ENCODE peak calls at places on chromosome 18, in seven cellular contexts. B is A549, T is right cardiac atrium, W is breast epithelium, A is GM23248, I is GM12878, Z is Peyer's patch. V is an unnamed sample. For H3K4me1, the result is how much of the 10 kb centered on the place peaks cover.

GRCh38 chr18:70931942-70932814 is 643.3 kb downstream of the SOCS6 start:
- DNase-seq in B (peak), T (peak), W (no peak), A (peak), I (no peak), Z (no peak), V (no peak)

GRCh38 chr18:12092398-12093229 is 1.0 kb upstream of the ANKRD62 start:
- DNase-seq in B (peak), T (peak), W (no peak), A (no peak), I (peak), Z (no peak), V (peak)

GRCh38 chr18:5455644-5456043 is 88.2 kb downstream of the EPB41L3 start:
- DNase-seq in B (no peak), T (no peak), W (no peak), A (no peak), I (no peak), Z (no peak), V (no peak)

GRCh38 chr18:27652480-27653121 is 467.5 kb upstream of the CHST9 start:
- DNase-seq in B (no peak), T (no peak), W (no peak), A (no peak), I (peak), Z (no peak), V (no peak)

GRCh38 chr18:76487076-76487475 is 8.0 kb downstream of the ZNF516 start:
- DNase-seq in B (no peak), T (no peak), W (no peak), A (no peak), I (no peak), Z (no peak), V (no peak)

GRCh38 chr18:34942975-34943374 is 98.2 kb upstream of the MAPRE2 start:
- DNase-seq in B (peak), T (no peak), W (no peak), A (no peak), I (no peak), Z (no peak), V (no peak)

GRCh38 chr18:79353238-79353637 is 42.5 kb upstream of the NFATC1 start:
- DNase-seq in B (no peak), T (no peak), W (no peak), A (no peak), I (no peak), Z (no peak), V (no peak)

GRCh38 chr18:36075862-36076587 is 8.7 kb upstream of the RPRD1A start:
- DNase-seq in B (peak), T (no peak), W (no peak), A (peak), I (peak), Z (no peak), V (no peak)

GRCh38 chr18:5556317-5556974 is 12.6 kb upstream of the EPB41L3 start:
- DNase-seq in B (no peak), T (peak), W (no peak), A (peak), I (no peak), Z (no peak), V (no peak)

GRCh38 chr18:3037423-3037915 is 24.5 kb upstream of the LPIN2 start:
- DNase-seq in B (peak), T (no peak), W (no peak), A (peak), I (peak), Z (peak), V (no peak)
- H3K27ac ChIP-seq in B (peak), T (no peak), W (peak), A (peak), I (peak), Z (no peak), V (peak)

GRCh38 chr18:75204978-75205759 is 3.8 kb downstream of the PTGR3 start:
- DNase-seq in B (no peak), T (peak), W (no peak), A (no peak), I (no peak), Z (no peak), V (no peak)

GRCh38 chr18:75207298-75208054 is 1.5 kb downstream of the PTGR3 start:
- DNase-seq in B (no peak), T (no peak), W (no peak), A (peak), I (no peak), Z (no peak), V (no peak)

GRCh38 chr18:75204262-75204977 is 4.5 kb downstream of the PTGR3 start:
- DNase-seq in B (no peak), T (peak), W (no peak), A (peak), I (no peak), Z (no peak), V (peak)

GRCh38 chr18:75206637-75207297 is 2.2 kb downstream of the PTGR3 start:
- DNase-seq in B (no peak), T (no peak), W (no peak), A (no peak), I (no peak), Z (no peak), V (no peak)

GRCh38 chr18:75205760-75206109 is 3.2 kb downstream of the PTGR3 start:
- DNase-seq in B (no peak), T (no peak), W (no peak), A (no peak), I (no peak), Z (no peak), V (no peak)
- H3K4me3 ChIP-seq in B (no peak), T (peak), W (peak), A (peak), I (peak), Z (no peak), V (peak)

GRCh38 chr18:46676162-46676830 is 19.3 kb upstream of the LOXHD1 start:
- DNase-seq in B (peak), T (no peak), W (no peak), A (peak), I (no peak), Z (no peak), V (no peak)
- H3K4me1 ChIP-seq in B (under half), T (under half), W (under half), A (under half), I (under half), Z (under half), V (under half)

DNA sequence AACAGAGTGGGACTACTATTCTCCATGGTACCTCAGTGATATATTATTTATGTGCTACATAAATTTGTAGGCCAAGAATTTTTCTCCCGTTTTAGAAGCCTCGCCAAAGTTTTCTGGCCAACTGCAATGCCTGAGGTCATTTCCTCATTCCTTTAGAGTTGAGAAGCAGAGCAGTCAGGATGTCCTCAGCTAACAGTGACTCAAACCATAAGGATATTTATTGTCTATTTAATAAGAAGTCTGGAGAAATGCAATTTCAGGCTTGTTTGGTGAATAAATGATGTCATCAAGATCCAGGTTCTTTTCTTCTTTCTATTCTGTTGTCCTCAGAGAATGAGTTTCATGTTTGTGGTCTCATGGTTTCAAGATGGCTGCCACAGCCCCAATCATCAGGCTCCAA is 91.0 kb downstream of the ADCYAP1 start:
- DNase-seq in B (no peak), T (no peak), W (no peak), A (peak), I (no peak), Z (no peak), V (no peak)
- H3K27ac ChIP-seq in B (no peak), T (no peak), W (no peak), A (peak), I (no peak), Z (no peak), V (no peak)

V was measured in left lung.